ENCODE peak calls at places on chromosomes 12 and 14, in ten cellular contexts. One of them, this sample, is unnamed.

GRCh38 chr14:64828096-64828495 is 51.6 kb downstream of the SPTB start:
- DNase-seq in pancreas: no peak
- DNase-seq in choroid plexus epithelial cell: no peak
- DNase-seq in AG04449: no peak
- DNase-seq in RWPE1: no peak
- DNase-seq in nucleus accumbens: no peak
- DNase-seq in amygdala: no peak
- DNase-seq in T-cell: no peak
- DNase-seq in OCI-LY7: no peak
- DNase-seq in neural crest cell: no peak
- DNase-seq in this sample: no peak

GRCh38 chr12:9760699-9761406 is at the start of gene CD69:
- DNase-seq in RWPE1: no peak
- DNase-seq in AG04449: no peak
- DNase-seq in choroid plexus epithelial cell: peak; percentile 9
- DNase-seq in nucleus accumbens: no peak
- DNase-seq in pancreas: no peak
- DNase-seq in neural crest cell: no peak
- DNase-seq in T-cell: peak; percentile 63
- DNase-seq in amygdala: no peak
- DNase-seq in OCI-LY7: peak; percentile 83
- DNase-seq in this sample: no peak

GRCh38 chr12:16606201-16606849 is 363 bp upstream of the LMO3 start:
- DNase-seq in choroid plexus epithelial cell: peak; percentile 31
- DNase-seq in RWPE1: no peak
- DNase-seq in OCI-LY7: peak; percentile 67
- DNase-seq in T-cell: no peak
- DNase-seq in nucleus accumbens: no peak
- DNase-seq in neural crest cell: peak; percentile 49
- DNase-seq in amygdala: peak; percentile 55
- DNase-seq in pancreas: peak; percentile 42
- DNase-seq in AG04449: no peak
- DNase-seq in this sample: no peak

GRCh38 chr12:65827827-65828231 is 3.5 kb downstream of the HMGA2 start:
- DNase-seq in OCI-LY7: no peak
- DNase-seq in AG04449: no peak
- DNase-seq in amygdala: no peak
- DNase-seq in T-cell: no peak
- DNase-seq in RWPE1: no peak
- DNase-seq in nucleus accumbens: no peak
- DNase-seq in choroid plexus epithelial cell: no peak
- DNase-seq in neural crest cell: no peak
- DNase-seq in pancreas: no peak
- DNase-seq in this sample: no peak

GRCh38 chr12:89636054-89636775 is 72.4 kb downstream of the ATP2B1 start:
- DNase-seq in amygdala: no peak
- DNase-seq in OCI-LY7: no peak
- DNase-seq in choroid plexus epithelial cell: peak; percentile 28
- DNase-seq in RWPE1: peak; percentile 53
- DNase-seq in pancreas: no peak
- DNase-seq in nucleus accumbens: no peak
- DNase-seq in neural crest cell: no peak
- DNase-seq in AG04449: no peak
- DNase-seq in T-cell: no peak
- DNase-seq in this sample: no peak

GRCh38 chr14:65958664-65959562 is 527.3 kb upstream of the CCDC196 start:
- DNase-seq in amygdala: no peak
- DNase-seq in T-cell: no peak
- DNase-seq in choroid plexus epithelial cell: peak; percentile 51
- DNase-seq in neural crest cell: no peak
- DNase-seq in AG04449: no peak
- DNase-seq in OCI-LY7: peak; percentile 60
- DNase-seq in nucleus accumbens: no peak
- DNase-seq in pancreas: no peak
- DNase-seq in RWPE1: peak; percentile 26
- DNase-seq in this sample: peak; percentile 8

GRCh38 chr14:81519200-81519998 is 14.3 kb downstream of the SEL1L start:
- DNase-seq in OCI-LY7: no peak
- DNase-seq in nucleus accumbens: no peak
- DNase-seq in choroid plexus epithelial cell: peak; percentile 33
- DNase-seq in amygdala: no peak
- DNase-seq in RWPE1: no peak
- DNase-seq in neural crest cell: no peak
- DNase-seq in AG04449: no peak
- DNase-seq in T-cell: no peak
- DNase-seq in pancreas: no peak
- DNase-seq in this sample: no peak

GRCh38 chr12:128055567-128055966 is 211.4 kb upstream of the TMEM132C start:
- DNase-seq in choroid plexus epithelial cell: no peak
- DNase-seq in T-cell: no peak
- DNase-seq in amygdala: no peak
- DNase-seq in OCI-LY7: no peak
- DNase-seq in AG04449: no peak
- DNase-seq in RWPE1: no peak
- DNase-seq in nucleus accumbens: no peak
- DNase-seq in neural crest cell: no peak
- DNase-seq in pancreas: no peak
- DNase-seq in this sample: no peak

GRCh38 chr12:71183018-71183417 is 25.2 kb upstream of the TSPAN8 start:
- DNase-seq in nucleus accumbens: no peak
- DNase-seq in RWPE1: peak; percentile 8
- DNase-seq in neural crest cell: no peak
- DNase-seq in OCI-LY7: no peak
- DNase-seq in T-cell: no peak
- DNase-seq in amygdala: no peak
- DNase-seq in AG04449: no peak
- DNase-seq in choroid plexus epithelial cell: peak; percentile 89
- DNase-seq in pancreas: no peak
- DNase-seq in this sample: no peak

GRCh38 chr12:77374687-77375086 is 309.3 kb upstream of the E2F7 start:
- DNase-seq in AG04449: no peak
- DNase-seq in RWPE1: no peak
- DNase-seq in amygdala: no peak
- DNase-seq in pancreas: no peak
- DNase-seq in neural crest cell: no peak
- DNase-seq in choroid plexus epithelial cell: no peak
- DNase-seq in nucleus accumbens: no peak
- DNase-seq in OCI-LY7: no peak
- DNase-seq in T-cell: no peak
- DNase-seq in this sample: no peak

GRCh38 chr12:57837779-57838562 is 8.6 kb downstream of the CTDSP2 start:
- DNase-seq in RWPE1: peak; percentile 37
- DNase-seq in amygdala: no peak
- DNase-seq in OCI-LY7: peak; percentile 50
- DNase-seq in T-cell: no peak
- DNase-seq in nucleus accumbens: no peak
- DNase-seq in choroid plexus epithelial cell: peak; percentile 72
- DNase-seq in pancreas: no peak
- DNase-seq in AG04449: no peak
- DNase-seq in neural crest cell: no peak
- DNase-seq in this sample: peak; percentile 69

This sample was measured in fibroblast of the conjunctiva.